ENCODE peak calls at places on chromosomes 4 and X, in ten cellular contexts. One of them, this sample, is unnamed.
A peak's percentile ranks its signal among the peaks of the same experiment; 100 is the strongest.

GRCh38 chrX:143934542-143934941 is 50.7 kb downstream of the UBE2NL start:
- DNase-seq in astrocyte of the spinal cord: no peak
- DNase-seq in body of pancreas: no peak
- DNase-seq in sigmoid colon: no peak
- DNase-seq in choroid plexus epithelial cell: no peak
- DNase-seq in ovary: no peak
- DNase-seq in nephron progenitor cell: peak; percentile 13
- DNase-seq in AG09309: no peak
- DNase-seq in tibial nerve: no peak
- DNase-seq in pancreas: no peak
- DNase-seq in this sample: no peak

GRCh38 chrX:36897690-36898089 is 110.5 kb upstream of the FAM47C start:
- DNase-seq in astrocyte of the spinal cord: no peak
- DNase-seq in body of pancreas: no peak
- DNase-seq in sigmoid colon: no peak
- DNase-seq in choroid plexus epithelial cell: no peak
- DNase-seq in ovary: no peak
- DNase-seq in nephron progenitor cell: no peak
- DNase-seq in AG09309: no peak
- DNase-seq in tibial nerve: no peak
- DNase-seq in pancreas: no peak
- DNase-seq in this sample: no peak

GRCh38 chr4:1368421-1369090 is 21.5 kb downstream of the UVSSA start:
- DNase-seq in astrocyte of the spinal cord: no peak
- DNase-seq in body of pancreas: peak; percentile 26
- DNase-seq in sigmoid colon: peak; percentile 54
- DNase-seq in choroid plexus epithelial cell: no peak
- DNase-seq in ovary: no peak
- DNase-seq in nephron progenitor cell: no peak
- DNase-seq in AG09309: no peak
- DNase-seq in tibial nerve: no peak
- DNase-seq in pancreas: peak; percentile 56
- DNase-seq in this sample: no peak

GRCh38 chrX:80812176-80812575 is 2.5 kb upstream of the BRWD3 start:
- DNase-seq in astrocyte of the spinal cord: peak; percentile 47
- DNase-seq in body of pancreas: no peak
- DNase-seq in sigmoid colon: no peak
- DNase-seq in choroid plexus epithelial cell: peak; percentile 70
- DNase-seq in ovary: no peak
- DNase-seq in nephron progenitor cell: no peak
- DNase-seq in AG09309: no peak
- DNase-seq in tibial nerve: peak; percentile 5
- DNase-seq in pancreas: no peak
- DNase-seq in this sample: no peak

GRCh38 chrX:25198253-25198652 is 182.5 kb upstream of the ARX start:
- DNase-seq in astrocyte of the spinal cord: no peak
- DNase-seq in body of pancreas: no peak
- DNase-seq in sigmoid colon: no peak
- DNase-seq in choroid plexus epithelial cell: no peak
- DNase-seq in ovary: no peak
- DNase-seq in nephron progenitor cell: no peak
- DNase-seq in AG09309: no peak
- DNase-seq in tibial nerve: peak; percentile 5
- DNase-seq in pancreas: no peak
- DNase-seq in this sample: no peak

GRCh38 chrX:24426340-24426913 is 38.7 kb upstream of the PDK3 start:
- DNase-seq in astrocyte of the spinal cord: peak; percentile 5
- DNase-seq in body of pancreas: no peak
- DNase-seq in sigmoid colon: no peak
- DNase-seq in choroid plexus epithelial cell: peak; percentile 36
- DNase-seq in ovary: no peak
- DNase-seq in nephron progenitor cell: no peak
- DNase-seq in AG09309: no peak
- DNase-seq in tibial nerve: no peak
- DNase-seq in pancreas: no peak
- DNase-seq in this sample: no peak

GRCh38 chr4:55475394-55476243 is 71.1 kb downstream of the CLOCK start:
- DNase-seq in astrocyte of the spinal cord: peak; percentile 78
- DNase-seq in body of pancreas: no peak
- DNase-seq in sigmoid colon: no peak
- DNase-seq in choroid plexus epithelial cell: peak; percentile 72
- DNase-seq in ovary: no peak
- DNase-seq in nephron progenitor cell: no peak
- DNase-seq in AG09309: peak; percentile 55
- DNase-seq in tibial nerve: no peak
- DNase-seq in pancreas: no peak
- DNase-seq in this sample: no peak

GRCh38 chr4:27050731-27051130 is 190.1 kb downstream of the STIM2 start:
- DNase-seq in astrocyte of the spinal cord: no peak
- DNase-seq in body of pancreas: no peak
- DNase-seq in sigmoid colon: no peak
- DNase-seq in choroid plexus epithelial cell: no peak
- DNase-seq in ovary: no peak
- DNase-seq in nephron progenitor cell: no peak
- DNase-seq in AG09309: no peak
- DNase-seq in tibial nerve: no peak
- DNase-seq in pancreas: no peak
- DNase-seq in this sample: no peak

GRCh38 chrX:18119856-18120255 is 100.8 kb downstream of the BEND2 start:
- DNase-seq in astrocyte of the spinal cord: no peak
- DNase-seq in body of pancreas: no peak
- DNase-seq in sigmoid colon: no peak
- DNase-seq in choroid plexus epithelial cell: no peak
- DNase-seq in ovary: no peak
- DNase-seq in nephron progenitor cell: no peak
- DNase-seq in AG09309: no peak
- DNase-seq in tibial nerve: no peak
- DNase-seq in pancreas: no peak
- DNase-seq in this sample: no peak

GRCh38 chr4:138751290-138751689 is 264.3 kb upstream of the NOCT start:
- DNase-seq in astrocyte of the spinal cord: peak; percentile 14
- DNase-seq in body of pancreas: no peak
- DNase-seq in sigmoid colon: no peak
- DNase-seq in choroid plexus epithelial cell: peak; percentile 69
- DNase-seq in ovary: no peak
- DNase-seq in nephron progenitor cell: no peak
- DNase-seq in AG09309: no peak
- DNase-seq in tibial nerve: no peak
- DNase-seq in pancreas: no peak
- DNase-seq in this sample: no peak

GRCh38 chr4:3874525-3875110 is 108.4 kb downstream of the ADRA2C start:
- DNase-seq in astrocyte of the spinal cord: no peak
- DNase-seq in body of pancreas: no peak
- DNase-seq in sigmoid colon: peak; percentile 24
- DNase-seq in choroid plexus epithelial cell: no peak
- DNase-seq in ovary: no peak
- DNase-seq in nephron progenitor cell: no peak
- DNase-seq in AG09309: no peak
- DNase-seq in tibial nerve: no peak
- DNase-seq in pancreas: no peak
- DNase-seq in this sample: no peak

GRCh38 chr4:69568787-69569186 is 70.7 kb downstream of the UGT2A2 start:
- DNase-seq in astrocyte of the spinal cord: no peak
- DNase-seq in body of pancreas: no peak
- DNase-seq in sigmoid colon: no peak
- DNase-seq in choroid plexus epithelial cell: no peak
- DNase-seq in ovary: no peak
- DNase-seq in nephron progenitor cell: no peak
- DNase-seq in AG09309: no peak
- DNase-seq in tibial nerve: no peak
- DNase-seq in pancreas: no peak
- DNase-seq in this sample: no peak

DNA sequence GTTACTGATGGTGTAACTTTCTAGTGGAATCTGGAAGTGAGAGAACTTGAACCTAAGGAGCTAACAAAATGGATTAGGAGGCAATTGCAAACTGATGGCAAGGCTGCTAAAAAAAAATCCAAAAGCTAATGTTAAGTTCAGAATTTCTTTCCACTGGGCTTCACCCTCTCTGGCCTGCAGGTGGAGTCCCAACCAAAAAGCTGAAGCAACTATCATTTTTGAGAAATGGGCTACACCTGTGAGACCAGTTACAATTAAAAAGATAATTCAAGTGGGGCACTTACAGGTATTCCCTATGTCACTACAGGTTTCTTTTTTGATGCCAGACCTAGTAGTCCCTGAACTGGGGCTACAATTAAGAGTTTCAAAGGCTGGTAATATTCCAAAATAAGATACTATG is 142.1 kb upstream of the FTHL17 start:
- DNase-seq in astrocyte of the spinal cord: peak; percentile 15
- DNase-seq in body of pancreas: peak; percentile 53
- DNase-seq in sigmoid colon: no peak
- DNase-seq in choroid plexus epithelial cell: peak; percentile 36
- DNase-seq in ovary: no peak
- DNase-seq in nephron progenitor cell: peak; percentile 3
- DNase-seq in AG09309: no peak
- DNase-seq in tibial nerve: no peak
- DNase-seq in pancreas: no peak
- DNase-seq in this sample: peak; percentile 38
- TF ChIP-seq CTCF in astrocyte of the spinal cord: peak; percentile 60
- TF ChIP-seq CTCF in body of pancreas: peak; percentile 46
- TF ChIP-seq CTCF in sigmoid colon: peak; percentile 36
- TF ChIP-seq CTCF in choroid plexus epithelial cell: peak; percentile 72
- TF ChIP-seq CTCF in ovary: no peak
- TF ChIP-seq CTCF in nephron progenitor cell: peak; percentile 18
- TF ChIP-seq CTCF in AG09309: peak; percentile 64
- TF ChIP-seq CTCF in tibial nerve: peak; percentile 33
- TF ChIP-seq CTCF in pancreas: no peak
- TF ChIP-seq CTCF in this sample: peak; percentile 46

GRCh38 chrX:41922694-41923171 is 621 bp downstream of the CASK start:
- DNase-seq in astrocyte of the spinal cord: no peak
- DNase-seq in body of pancreas: peak; percentile 40
- DNase-seq in sigmoid colon: no peak
- DNase-seq in choroid plexus epithelial cell: peak; percentile 10
- DNase-seq in ovary: peak; percentile 52
- DNase-seq in nephron progenitor cell: peak; percentile 55
- DNase-seq in AG09309: no peak
- DNase-seq in tibial nerve: no peak
- DNase-seq in pancreas: peak; percentile 67
- DNase-seq in this sample: peak; percentile 25
- TF ChIP-seq CTCF in astrocyte of the spinal cord: peak; percentile 20
- TF ChIP-seq CTCF in body of pancreas: no peak
- TF ChIP-seq CTCF in sigmoid colon: no peak
- TF ChIP-seq CTCF in choroid plexus epithelial cell: peak; percentile 15
- TF ChIP-seq CTCF in ovary: no peak
- TF ChIP-seq CTCF in nephron progenitor cell: no peak
- TF ChIP-seq CTCF in AG09309: peak; percentile 10
- TF ChIP-seq CTCF in tibial nerve: no peak
- TF ChIP-seq CTCF in pancreas: no peak
- TF ChIP-seq CTCF in this sample: peak; percentile 15

DNA sequence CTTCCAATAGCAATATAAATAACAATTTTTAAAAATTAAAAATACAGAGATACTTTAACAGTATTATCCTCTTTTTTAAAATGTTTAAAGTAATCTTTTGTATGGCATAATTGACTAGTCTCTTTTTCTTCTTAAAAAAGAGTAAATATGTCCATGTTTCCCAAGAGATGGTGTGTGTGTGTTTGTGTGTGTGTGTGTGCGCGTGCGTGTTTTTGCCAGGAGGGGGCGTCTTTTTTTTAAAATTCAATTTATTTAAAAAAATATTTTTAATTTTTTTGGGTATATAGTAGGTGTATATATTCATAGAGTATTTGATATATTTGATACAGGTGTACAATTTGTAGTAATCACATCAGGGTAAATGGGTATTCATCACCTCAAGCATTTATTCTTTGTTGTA is 1073.7 kb downstream of the PCDH7 start:
- DNase-seq in astrocyte of the spinal cord: peak; percentile 6
- DNase-seq in body of pancreas: no peak
- DNase-seq in sigmoid colon: no peak
- DNase-seq in choroid plexus epithelial cell: peak; percentile 20
- DNase-seq in ovary: no peak
- DNase-seq in nephron progenitor cell: no peak
- DNase-seq in AG09309: no peak
- DNase-seq in tibial nerve: no peak
- DNase-seq in pancreas: no peak
- DNase-seq in this sample: no peak
- TF ChIP-seq CTCF in astrocyte of the spinal cord: peak; percentile 41
- TF ChIP-seq CTCF in body of pancreas: no peak
- TF ChIP-seq CTCF in sigmoid colon: no peak
- TF ChIP-seq CTCF in choroid plexus epithelial cell: peak; percentile 48
- TF ChIP-seq CTCF in ovary: no peak
- TF ChIP-seq CTCF in nephron progenitor cell: peak; percentile 33
- TF ChIP-seq CTCF in AG09309: peak; percentile 12
- TF ChIP-seq CTCF in tibial nerve: no peak
- TF ChIP-seq CTCF in pancreas: no peak
- TF ChIP-seq CTCF in this sample: no peak

GRCh38 chr4:123168812-123169211 is 227.8 kb upstream of the SPRY1 start:
- DNase-seq in astrocyte of the spinal cord: peak; percentile 12
- DNase-seq in body of pancreas: no peak
- DNase-seq in sigmoid colon: no peak
- DNase-seq in choroid plexus epithelial cell: peak; percentile 12
- DNase-seq in ovary: no peak
- DNase-seq in nephron progenitor cell: no peak
- DNase-seq in AG09309: no peak
- DNase-seq in tibial nerve: no peak
- DNase-seq in pancreas: no peak
- DNase-seq in this sample: no peak

GRCh38 chr4:123170843-123171242 is 225.8 kb upstream of the SPRY1 start:
- DNase-seq in astrocyte of the spinal cord: no peak
- DNase-seq in body of pancreas: no peak
- DNase-seq in sigmoid colon: no peak
- DNase-seq in choroid plexus epithelial cell: no peak
- DNase-seq in ovary: no peak
- DNase-seq in nephron progenitor cell: no peak
- DNase-seq in AG09309: no peak
- DNase-seq in tibial nerve: no peak
- DNase-seq in pancreas: no peak
- DNase-seq in this sample: no peak

GRCh38 chr4:123163501-123163900 is 233.1 kb upstream of the SPRY1 start:
- DNase-seq in astrocyte of the spinal cord: no peak
- DNase-seq in body of pancreas: no peak
- DNase-seq in sigmoid colon: no peak
- DNase-seq in choroid plexus epithelial cell: peak; percentile 10
- DNase-seq in ovary: no peak
- DNase-seq in nephron progenitor cell: no peak
- DNase-seq in AG09309: no peak
- DNase-seq in tibial nerve: no peak
- DNase-seq in pancreas: no peak
- DNase-seq in this sample: no peak

GRCh38 chr4:123162859-123163258 is 233.7 kb upstream of the SPRY1 start:
- DNase-seq in astrocyte of the spinal cord: no peak
- DNase-seq in body of pancreas: no peak
- DNase-seq in sigmoid colon: no peak
- DNase-seq in choroid plexus epithelial cell: no peak
- DNase-seq in ovary: no peak
- DNase-seq in nephron progenitor cell: no peak
- DNase-seq in AG09309: no peak
- DNase-seq in tibial nerve: no peak
- DNase-seq in pancreas: no peak
- DNase-seq in this sample: no peak

DNA sequence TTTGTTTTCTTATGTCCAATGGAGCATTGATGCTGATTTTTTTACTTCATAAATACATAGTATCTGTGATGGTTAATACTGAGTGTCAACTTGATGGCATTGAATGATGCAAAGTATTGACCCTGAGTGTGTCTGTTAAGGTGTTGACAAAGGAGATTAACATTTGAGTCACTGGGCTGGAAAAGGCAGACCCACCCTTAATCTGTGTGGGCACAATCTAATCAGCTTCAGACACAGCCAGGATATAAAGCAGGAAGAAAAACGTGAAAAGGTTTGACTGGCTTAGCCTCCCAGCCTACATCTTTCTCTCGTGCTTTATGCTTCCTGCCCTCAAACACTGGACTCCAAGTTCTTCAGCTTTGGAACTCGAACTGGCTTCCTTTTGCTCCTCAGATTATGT is 230.6 kb upstream of the SPRY1 start:
- DNase-seq in astrocyte of the spinal cord: no peak
- DNase-seq in body of pancreas: no peak
- DNase-seq in sigmoid colon: no peak
- DNase-seq in choroid plexus epithelial cell: no peak
- DNase-seq in ovary: no peak
- DNase-seq in nephron progenitor cell: no peak
- DNase-seq in AG09309: no peak
- DNase-seq in tibial nerve: no peak
- DNase-seq in pancreas: no peak
- DNase-seq in this sample: no peak
- TF ChIP-seq CTCF in astrocyte of the spinal cord: no peak
- TF ChIP-seq CTCF in body of pancreas: no peak
- TF ChIP-seq CTCF in sigmoid colon: no peak
- TF ChIP-seq CTCF in choroid plexus epithelial cell: no peak
- TF ChIP-seq CTCF in ovary: no peak
- TF ChIP-seq CTCF in nephron progenitor cell: no peak
- TF ChIP-seq CTCF in AG09309: no peak
- TF ChIP-seq CTCF in tibial nerve: no peak
- TF ChIP-seq CTCF in pancreas: no peak
- TF ChIP-seq CTCF in this sample: no peak

This sample was measured in GM10248.